ENCODE peak calls at places on chromosomes 2 and 18, in seven cellular contexts. E is left colon, B is WTC11, N is upper lobe of right lung, Z is retina, A is AML-193, W is progenitor cell of endocrine pancreas. L is an unnamed sample.

GRCh38 chr2:173159794-173160463 is 84.3 kb downstream of the MAP3K20 start:
- DNase-seq in W (no peak), B (no peak), N (peak), A (peak), E (peak), Z (no peak), L (peak)

GRCh38 chr2:120251863-120252206 is 817 bp upstream of the RALB start:
- DNase-seq in W (no peak), Z (no peak), B (no peak), E (no peak), A (peak), N (no peak), L (no peak)

GRCh38 chr2:68284896-68285295 is 32.6 kb upstream of the PPP3R1 start:
- DNase-seq in A (no peak), B (no peak), W (no peak), E (peak), Z (no peak), N (no peak), L (no peak)

GRCh38 chr18:22447770-22448169 is 30.1 kb upstream of the CTAGE1 start:
- DNase-seq in N (no peak), B (no peak), Z (no peak), A (no peak), W (no peak), E (no peak), L (no peak)

GRCh38 chr2:239396881-239397681 is 3.7 kb downstream of the HDAC4 start:
- DNase-seq in B (no peak), W (no peak), E (no peak), N (peak), Z (peak), A (no peak), L (peak)

GRCh38 chr2:21770787-21771186 is 647.0 kb downstream of the TDRD15 start:
- DNase-seq in Z (no peak), E (no peak), W (no peak), N (no peak), A (peak), B (no peak), L (no peak)

GRCh38 chr18:51655327-51655698 is 457.8 kb upstream of the MEX3C start:
- DNase-seq in W (no peak), B (no peak), Z (no peak), N (no peak), E (no peak), A (no peak), L (no peak)

GRCh38 chr2:136696438-136696837 is 68.9 kb upstream of the THSD7B start:
- DNase-seq in E (no peak), N (no peak), B (no peak), Z (no peak), W (no peak), A (no peak), L (no peak)

GRCh38 chr2:106695919-106696318 is 190.0 kb downstream of the ST6GAL2 start:
- DNase-seq in W (no peak), E (peak), N (no peak), A (no peak), Z (no peak), B (no peak), L (no peak)

GRCh38 chr2:212667751-212668316 is 129.2 kb upstream of the ERBB4 start:
- DNase-seq in Z (no peak), B (no peak), E (no peak), W (no peak), A (no peak), N (no peak), L (no peak)

GRCh38 chr2:181685150-181685688 is 4.9 kb upstream of the NEUROD1 start:
- DNase-seq in W (no peak), E (no peak), B (peak), N (no peak), A (no peak), Z (peak), L (peak)

GRCh38 chr2:140659293-140659692 is 1471.5 kb downstream of the LRP1B start:
- DNase-seq in B (no peak), E (no peak), Z (peak), N (no peak), W (no peak), A (no peak), L (no peak)

GRCh38 chr18:58263055-58263732 is 219.2 kb downstream of the NEDD4L start:
- DNase-seq in A (no peak), B (no peak), W (no peak), N (no peak), Z (no peak), E (no peak), L (peak)

GRCh38 chr2:45069711-45070664 is 60.7 kb upstream of the SIX2 start:
- DNase-seq in B (no peak), A (no peak), Z (peak), E (no peak), N (no peak), W (no peak), L (peak)

GRCh38 chr2:178317807-178318206 is 123.5 kb downstream of the OSBPL6 start:
- DNase-seq in E (no peak), B (no peak), A (no peak), N (no peak), Z (no peak), W (no peak), L (no peak)

L was measured in GM23338.